ENCODE peak calls at places on chromosomes 2 and 18, in five cellular contexts. C, S, P, B and H are unnamed samples.

GRCh38 chr18:9854801-9855676 is 30.7 kb upstream of the TXNDC2 start:
- DNase-seq in C (no peak), S (no peak), P (no peak), B (no peak), H (no peak)

GRCh38 chr2:20015482-20016083 is 3.1 kb upstream of the MATN3 start:
- DNase-seq in C (peak; percentile 57), P (no peak), S (peak; percentile 47), B (no peak), H (peak; percentile 61)

GRCh38 chr2:73939419-73939818 is 12.7 kb downstream of the DGUOK start:
- DNase-seq in B (no peak), P (no peak), C (no peak), S (no peak), H (no peak)

GRCh38 chr2:73642338-73643018 is at the start of gene NAT8:
- DNase-seq in P (peak; percentile 45), S (peak; percentile 18), B (no peak), C (no peak), H (no peak)

GRCh38 chr2:236180831-236181453 is 12.8 kb upstream of the GBX2 start:
- DNase-seq in B (no peak), P (no peak), S (peak; percentile 73), C (peak; percentile 45), H (peak; percentile 71)

GRCh38 chr18:79516441-79516931 is 120.8 kb downstream of the NFATC1 start:
- DNase-seq in S (no peak), B (no peak), C (no peak), P (no peak), H (no peak)

GRCh38 chr2:39127973-39128372 is 7.1 kb upstream of the SOS1 start:
- DNase-seq in B (no peak), P (no peak), C (peak; percentile 79), S (no peak), H (no peak)

GRCh38 chr2:118387509-118387908 is 299.2 kb downstream of the INSIG2 start:
- DNase-seq in S (no peak), B (no peak), C (no peak), P (no peak), H (no peak)

GRCh38 chr2:241858206-241859016 is at the start of gene PDCD1:
- DNase-seq in P (no peak), C (no peak), B (no peak), S (peak; percentile 31), H (peak; percentile 84)

GRCh38 chr2:217149087-217149660 is 289.3 kb upstream of the TNP1 start:
- DNase-seq in P (no peak), S (no peak), C (no peak), B (no peak), H (no peak)

GRCh38 chr2:151241224-151241623 is 20.4 kb downstream of the RBM43 start:
- DNase-seq in S (no peak), B (no peak), C (no peak), P (no peak), H (no peak)

GRCh38 chr2:210667726-210668125 is 111.3 kb downstream of the CPS1 start:
- DNase-seq in C (no peak), S (no peak), B (no peak), P (no peak), H (no peak)

GRCh38 chr2:69577467-69578200 is 65.9 kb downstream of the AAK1 start:
- DNase-seq in S (no peak), P (no peak), B (no peak), C (no peak), H (no peak)

GRCh38 chr2:5954509-5954908 is 262.3 kb downstream of the SOX11 start:
- DNase-seq in P (no peak), S (no peak), C (no peak), B (no peak), H (no peak)
- TF ChIP-seq CTCF in P (no peak), S (no peak), C (no peak), B (no peak), H (no peak)

DNA sequence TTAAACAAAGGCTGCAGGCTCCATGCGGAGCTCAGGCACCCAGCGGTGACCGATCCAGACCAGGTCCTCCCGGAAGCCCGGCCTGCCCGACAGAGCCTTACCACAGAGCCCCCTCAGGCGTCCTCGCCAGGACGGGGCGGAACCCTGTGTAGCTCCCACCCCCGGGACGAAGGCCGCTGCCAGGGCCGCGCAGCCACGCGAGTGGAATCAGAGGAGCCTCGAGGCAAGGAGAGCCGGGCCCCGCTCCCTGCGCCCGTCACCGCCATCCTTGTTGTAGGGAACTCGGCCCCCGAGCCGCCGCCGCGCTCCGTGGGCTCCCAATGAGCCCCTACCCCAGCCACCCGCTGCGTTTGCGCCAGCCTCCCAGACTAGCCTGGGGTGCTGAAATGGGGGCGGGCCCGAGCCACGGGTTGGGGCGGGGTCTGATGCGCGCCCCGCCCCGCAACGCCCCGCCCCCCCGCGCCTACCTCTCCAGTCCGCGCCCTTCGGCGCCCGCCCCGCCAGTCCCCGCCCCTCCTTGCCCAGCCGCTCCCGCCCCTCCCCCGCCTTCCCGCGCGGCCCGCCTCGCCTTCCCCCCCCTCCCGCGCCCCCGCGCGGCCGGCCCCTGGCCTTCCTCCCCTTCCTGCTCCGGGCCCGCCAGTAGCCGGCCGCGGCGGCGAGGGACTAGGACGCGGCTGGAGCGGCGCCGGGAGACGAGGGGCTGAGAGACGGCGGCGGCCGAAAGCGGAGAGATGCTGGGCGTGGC is at the start of gene LIMS1:
- DNase-seq in P (peak; percentile 92), S (peak; percentile 92), B (peak; percentile 64), C (peak; percentile 89), H (peak; percentile 97)
- TF ChIP-seq CTCF in P (no peak), S (no peak), B (no peak), C (no peak), H (no peak)

GRCh38 chr2:170369894-170370293 is 191.9 kb downstream of the MYO3B start:
- DNase-seq in B (no peak), C (peak; percentile 30), S (no peak), P (no peak), H (no peak)
- TF ChIP-seq CTCF in B (peak; percentile 32), C (peak; percentile 76), S (no peak), P (peak; percentile 26), H (no peak)

GRCh38 chr18:68925268-68925667 is 127.4 kb downstream of the CCDC102B start:
- DNase-seq in C (no peak), P (no peak), B (no peak), S (peak; percentile 17), H (no peak)
- TF ChIP-seq CTCF in C (no peak), P (peak; percentile 12), B (no peak), S (peak; percentile 36), H (peak; percentile 59)

DNA sequence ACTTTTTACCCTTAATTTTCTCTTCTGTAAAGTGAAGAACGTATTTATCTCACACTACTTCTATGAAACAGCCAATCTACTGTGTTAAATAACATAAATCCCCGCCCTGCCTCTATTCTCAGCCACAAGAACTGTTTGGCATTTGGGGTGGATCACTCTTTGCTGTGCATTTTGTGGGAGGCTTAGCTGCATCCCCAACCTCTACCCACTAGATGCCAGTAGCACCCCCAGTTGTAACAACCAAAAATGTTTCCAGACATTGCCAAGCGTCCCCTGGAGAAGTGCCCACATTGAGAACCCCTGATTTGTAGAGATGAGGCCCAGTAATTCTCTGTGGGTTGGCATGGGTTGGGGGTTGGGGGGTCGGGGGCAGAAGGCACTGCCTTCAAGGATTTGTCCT is 94.7 kb upstream of the BOD1L2 start:
- DNase-seq in P (no peak), C (no peak), S (peak; percentile 40), B (no peak), H (no peak)
- TF ChIP-seq CTCF in P (no peak), C (peak; percentile 35), S (peak; percentile 24), B (no peak), H (no peak)

GRCh38 chr18:25233582-25234362 is 118.2 kb downstream of the ZNF521 start:
- DNase-seq in P (no peak), B (no peak), C (no peak), S (no peak), H (no peak)

GRCh38 chr18:25234363-25234639 is 117.7 kb downstream of the ZNF521 start:
- DNase-seq in S (no peak), C (no peak), B (no peak), P (no peak), H (no peak)

GRCh38 chr18:25236736-25237135 is 115.2 kb downstream of the ZNF521 start:
- DNase-seq in P (no peak), S (no peak), C (no peak), B (no peak), H (no peak)

GRCh38 chr18:25234740-25235345 is 117.1 kb downstream of the ZNF521 start:
- DNase-seq in C (no peak), B (no peak), P (no peak), S (no peak), H (no peak)

GRCh38 chr18:25235648-25236047 is 116.3 kb downstream of the ZNF521 start:
- DNase-seq in P (no peak), S (no peak), C (peak; percentile 11), B (no peak), H (no peak)
- TF ChIP-seq CTCF in P (no peak), S (no peak), C (peak; percentile 54), B (no peak), H (no peak)

GRCh38 chr2:46983065-46983801 is 67.6 kb upstream of the MCFD2 start:
- DNase-seq in B (peak; percentile 12), C (peak; percentile 94), P (no peak), S (no peak), H (peak; percentile 86)
- TF ChIP-seq CTCF in B (no peak), C (no peak), P (no peak), S (no peak), H (peak; percentile 48)

DNA sequence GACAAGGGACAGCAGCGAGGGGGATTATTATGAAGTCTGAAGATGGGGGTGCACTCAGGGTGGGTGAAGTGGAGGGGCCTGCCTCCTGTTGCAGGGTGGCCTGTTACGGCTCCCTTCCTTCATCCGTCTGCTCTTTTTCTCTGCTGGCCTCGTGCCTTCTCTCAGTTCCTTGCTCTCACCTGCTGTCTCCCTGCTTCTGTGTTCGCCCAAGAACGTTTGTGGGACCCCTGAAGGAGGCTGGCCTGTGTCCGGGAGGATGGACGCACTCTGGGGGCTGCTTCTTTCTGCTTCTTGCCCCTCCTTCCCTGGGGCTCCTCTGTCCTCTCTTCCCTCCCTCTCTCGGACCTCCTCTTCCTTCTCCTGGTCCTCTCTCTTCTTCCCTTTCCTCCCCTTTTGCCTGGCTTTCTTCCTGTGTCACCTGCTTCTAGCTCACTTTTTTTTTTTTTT is 13.8 kb downstream of the MROH2A start:
- DNase-seq in S (no peak), P (no peak), C (no peak), B (no peak), H (no peak)
- TF ChIP-seq CTCF in S (no peak), P (no peak), C (no peak), B (no peak), H (no peak)